ENCODE peak calls at places on chromosomes 4 and X, in four cellular contexts. One of them, this sample, is unnamed.

GRCh38 chr4:1310796-1311715 is 21.4 kb downstream of the MAEA start:
- DNase-seq in HepG2: no peak
- DNase-seq in K562: no peak
- DNase-seq in GM12878: no peak
- DNase-seq in this sample: no peak

GRCh38 chrX:115642895-115643530 is 82.0 kb downstream of the PLS3 start:
- DNase-seq in HepG2: peak
- DNase-seq in K562: peak
- DNase-seq in GM12878: peak
- DNase-seq in this sample: peak

GRCh38 chr4:102761478-102761790 is 666 bp upstream of the MANBA start:
- DNase-seq in HepG2: peak
- DNase-seq in K562: no peak
- DNase-seq in GM12878: no peak
- DNase-seq in this sample: no peak

GRCh38 chr4:13196721-13197120 is 287.4 kb downstream of the RAB28 start:
- DNase-seq in HepG2: no peak
- DNase-seq in K562: no peak
- DNase-seq in GM12878: no peak
- DNase-seq in this sample: no peak

GRCh38 chr4:22942920-22943559 is 250.3 kb downstream of the GBA3 start:
- DNase-seq in HepG2: no peak
- DNase-seq in K562: no peak
- DNase-seq in GM12878: no peak
- DNase-seq in this sample: no peak

GRCh38 chr4:133968174-133968573 is 233.4 kb downstream of the PABPC4L start:
- DNase-seq in HepG2: no peak
- DNase-seq in K562: no peak
- DNase-seq in GM12878: no peak
- DNase-seq in this sample: no peak

GRCh38 chr4:153181293-153182080 is 22.8 kb upstream of the TRIM2 start:
- DNase-seq in HepG2: no peak
- DNase-seq in K562: no peak
- DNase-seq in GM12878: no peak
- DNase-seq in this sample: no peak

GRCh38 chr4:78219825-78220224 is 162.7 kb downstream of the FRAS1 start:
- DNase-seq in HepG2: peak
- DNase-seq in K562: no peak
- DNase-seq in GM12878: no peak
- DNase-seq in this sample: no peak

GRCh38 chrX:3651272-3651671 is 62.2 kb downstream of the PRKX start:
- DNase-seq in HepG2: no peak
- DNase-seq in K562: no peak
- DNase-seq in GM12878: no peak
- DNase-seq in this sample: no peak

GRCh38 chrX:24703185-24703494 is 9.4 kb downstream of the POLA1 start:
- DNase-seq in HepG2: no peak
- DNase-seq in K562: no peak
- DNase-seq in GM12878: no peak
- DNase-seq in this sample: no peak

GRCh38 chr4:148443550-148444295 is 1.5 kb upstream of the NR3C2 start:
- DNase-seq in HepG2: no peak
- DNase-seq in K562: no peak
- DNase-seq in GM12878: no peak
- DNase-seq in this sample: peak

GRCh38 chr4:83599183-83599582 is 63.3 kb downstream of the GPAT3 start:
- DNase-seq in HepG2: peak
- DNase-seq in K562: peak
- DNase-seq in GM12878: no peak
- DNase-seq in this sample: peak

GRCh38 chrX:154296731-154297130 is 1.1 kb downstream of the TKTL1 start:
- DNase-seq in HepG2: no peak
- DNase-seq in K562: no peak
- DNase-seq in GM12878: no peak
- DNase-seq in this sample: no peak

GRCh38 chrX:29530520-29530919 is 684.8 kb upstream of the MAGEB2 start:
- DNase-seq in HepG2: no peak
- DNase-seq in K562: no peak
- DNase-seq in GM12878: no peak
- DNase-seq in this sample: no peak

GRCh38 chrX:121635141-121635540 is 587.7 kb downstream of the GLUD2 start:
- DNase-seq in HepG2: no peak
- DNase-seq in K562: no peak
- DNase-seq in GM12878: no peak
- DNase-seq in this sample: no peak

GRCh38 chr4:71241467-71242401 is 97.1 kb upstream of the SLC4A4 start:
- DNase-seq in HepG2: no peak
- DNase-seq in K562: no peak
- DNase-seq in GM12878: no peak
- DNase-seq in this sample: no peak

GRCh38 chrX:154734101-154734781 is 16.6 kb downstream of the GAB3 start:
- DNase-seq in HepG2: no peak
- DNase-seq in K562: no peak
- DNase-seq in GM12878: no peak
- DNase-seq in this sample: no peak

GRCh38 chrX:31819455-31819854 is 747.6 kb upstream of the FTHL17 start:
- DNase-seq in HepG2: no peak
- DNase-seq in K562: no peak
- DNase-seq in GM12878: no peak
- DNase-seq in this sample: no peak

GRCh38 chr4:3248811-3249661 is at the start of gene MSANTD1:
- DNase-seq in HepG2: no peak
- DNase-seq in K562: no peak
- DNase-seq in GM12878: no peak
- DNase-seq in this sample: no peak

GRCh38 chr4:123398151-123398802 is 1.7 kb downstream of the SPRY1 start:
- DNase-seq in HepG2: no peak
- DNase-seq in K562: peak
- DNase-seq in GM12878: no peak
- DNase-seq in this sample: peak

GRCh38 chr4:2570551-2571222 is 34.2 kb downstream of the FAM193A start:
- DNase-seq in HepG2: no peak
- DNase-seq in K562: no peak
- DNase-seq in GM12878: peak
- DNase-seq in this sample: no peak

GRCh38 chr4:154082760-154083530 is 294.1 kb upstream of the SFRP2 start:
- DNase-seq in HepG2: no peak
- DNase-seq in K562: peak
- DNase-seq in GM12878: no peak
- DNase-seq in this sample: peak

GRCh38 chrX:54695816-54696487 is 102.1 kb downstream of the ITIH6 start:
- DNase-seq in HepG2: no peak
- DNase-seq in K562: no peak
- DNase-seq in GM12878: peak
- DNase-seq in this sample: no peak

GRCh38 chr4:182235016-182235415 is 8.2 kb upstream of the TENM3 start:
- DNase-seq in HepG2: no peak
- DNase-seq in K562: no peak
- DNase-seq in GM12878: no peak
- DNase-seq in this sample: no peak

GRCh38 chr4:1670279-1670678 is 13.8 kb downstream of the FAM53A start:
- DNase-seq in HepG2: no peak
- DNase-seq in K562: no peak
- DNase-seq in GM12878: no peak
- DNase-seq in this sample: no peak

GRCh38 chr4:154506253-154506652 is 14.7 kb upstream of the DCHS2 start:
- DNase-seq in HepG2: peak
- DNase-seq in K562: peak
- DNase-seq in GM12878: no peak
- DNase-seq in this sample: peak

GRCh38 chr4:6974138-6974848 is 64.7 kb downstream of the TBC1D14 start:
- DNase-seq in HepG2: peak
- DNase-seq in K562: peak
- DNase-seq in GM12878: peak
- DNase-seq in this sample: peak

GRCh38 chr4:170090667-170091052 is 904 bp upstream of the AADAT start:
- DNase-seq in HepG2: no peak
- DNase-seq in K562: no peak
- DNase-seq in GM12878: no peak
- DNase-seq in this sample: no peak

GRCh38 chrX:348461-349117 is 30.0 kb upstream of the GTPBP6 start:
- DNase-seq in HepG2: no peak
- DNase-seq in K562: no peak
- DNase-seq in GM12878: no peak
- DNase-seq in this sample: no peak

GRCh38 chr4:3868146-3868840 is 102.1 kb downstream of the ADRA2C start:
- DNase-seq in HepG2: no peak
- DNase-seq in K562: no peak
- DNase-seq in GM12878: no peak
- DNase-seq in this sample: no peak

GRCh38 chr4:13977755-13978154 is 350.2 kb upstream of the BOD1L1 start:
- DNase-seq in HepG2: no peak
- DNase-seq in K562: no peak
- DNase-seq in GM12878: no peak
- DNase-seq in this sample: no peak

GRCh38 chrX:39752820-39753219 is 344.9 kb downstream of the BCOR start:
- DNase-seq in HepG2: no peak
- DNase-seq in K562: no peak
- DNase-seq in GM12878: no peak
- DNase-seq in this sample: no peak

GRCh38 chr4:43776371-43776770 is 672.2 kb downstream of the KCTD8 start:
- DNase-seq in HepG2: peak
- DNase-seq in K562: no peak
- DNase-seq in GM12878: no peak
- DNase-seq in this sample: no peak

GRCh38 chr4:40912455-40913055 is 162.8 kb downstream of the NSUN7 start:
- DNase-seq in HepG2: no peak
- DNase-seq in K562: no peak
- DNase-seq in GM12878: no peak
- DNase-seq in this sample: no peak

GRCh38 chr4:186037692-186038658 is 31.0 kb upstream of the TLR3 start:
- DNase-seq in HepG2: peak
- DNase-seq in K562: peak
- DNase-seq in GM12878: peak
- DNase-seq in this sample: peak

GRCh38 chr4:14856076-14856926 is 146.0 kb upstream of the CPEB2 start:
- DNase-seq in HepG2: peak
- DNase-seq in K562: peak
- DNase-seq in GM12878: peak
- DNase-seq in this sample: no peak

GRCh38 chr4:88526221-88526815 is 2.7 kb upstream of the PYURF start:
- DNase-seq in HepG2: no peak
- DNase-seq in K562: no peak
- DNase-seq in GM12878: no peak
- DNase-seq in this sample: no peak
- TF ChIP-seq FOXM1 in HepG2: no peak
- TF ChIP-seq FOXM1 in K562: no peak
- TF ChIP-seq FOXM1 in GM12878: no peak
- TF ChIP-seq FOXM1 in this sample: no peak

GRCh38 chr4:81913427-81913878 is 441.7 kb upstream of the RASGEF1B start:
- DNase-seq in HepG2: peak
- DNase-seq in K562: peak
- DNase-seq in GM12878: no peak
- DNase-seq in this sample: peak
- TF ChIP-seq BHLHE40 in HepG2: no peak
- TF ChIP-seq BHLHE40 in K562: no peak
- TF ChIP-seq BHLHE40 in GM12878: no peak
- TF ChIP-seq BHLHE40 in this sample: no peak

GRCh38 chrX:22053486-22053885 is 21.4 kb downstream of the PHEX start:
- DNase-seq in HepG2: no peak
- DNase-seq in K562: no peak
- DNase-seq in GM12878: no peak
- DNase-seq in this sample: no peak
- TF ChIP-seq FOXM1 in HepG2: no peak
- TF ChIP-seq FOXM1 in K562: no peak
- TF ChIP-seq FOXM1 in GM12878: no peak
- TF ChIP-seq FOXM1 in this sample: no peak

DNA sequence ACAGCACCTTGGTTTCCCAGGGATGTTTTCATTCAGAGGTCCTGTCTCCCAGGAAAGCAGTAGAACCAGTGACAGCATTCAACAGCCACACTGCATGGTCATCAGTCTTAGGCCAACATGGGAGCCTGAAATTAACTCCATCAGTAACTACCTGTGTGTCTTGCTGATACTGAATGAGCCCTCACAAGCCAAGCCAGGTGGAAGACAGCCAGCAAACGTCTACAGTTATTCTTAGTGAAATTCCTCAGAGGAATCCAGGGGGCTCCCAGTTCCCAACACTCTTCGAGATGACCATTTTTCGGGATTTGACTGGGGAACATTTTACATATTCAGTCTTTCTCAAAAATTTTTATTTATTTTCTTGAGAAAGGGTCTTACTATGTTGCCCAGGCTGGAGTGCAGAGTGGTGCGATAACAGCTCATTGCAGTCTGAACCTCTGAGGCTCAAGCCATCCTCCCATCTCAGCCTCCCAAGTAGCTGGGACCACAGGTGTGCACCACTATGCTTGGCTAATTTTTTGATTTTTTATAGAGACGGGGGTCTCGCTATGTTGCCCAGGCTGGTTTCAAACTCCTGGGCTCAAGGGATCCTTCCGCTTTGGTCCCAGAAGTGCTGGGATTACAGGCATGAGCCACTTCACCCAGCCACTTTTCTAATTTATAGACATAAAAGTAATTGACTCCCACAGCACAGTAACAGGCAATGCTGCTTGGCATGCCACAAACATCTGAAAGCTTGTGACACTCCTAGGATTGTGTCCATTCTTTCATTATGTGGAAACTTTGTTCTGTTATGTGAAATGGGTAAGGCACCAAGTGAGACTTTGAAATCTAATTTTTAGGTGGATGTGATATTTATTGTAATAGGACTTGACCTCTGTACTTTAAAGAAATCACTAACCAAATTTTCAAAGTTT is 116.9 kb downstream of the SOWAHB start:
- DNase-seq in HepG2: no peak
- DNase-seq in K562: no peak
- DNase-seq in GM12878: no peak
- DNase-seq in this sample: no peak
- TF ChIP-seq BHLHE40 in HepG2: no peak
- TF ChIP-seq BHLHE40 in K562: no peak
- TF ChIP-seq BHLHE40 in GM12878: no peak
- TF ChIP-seq BHLHE40 in this sample: no peak

DNA sequence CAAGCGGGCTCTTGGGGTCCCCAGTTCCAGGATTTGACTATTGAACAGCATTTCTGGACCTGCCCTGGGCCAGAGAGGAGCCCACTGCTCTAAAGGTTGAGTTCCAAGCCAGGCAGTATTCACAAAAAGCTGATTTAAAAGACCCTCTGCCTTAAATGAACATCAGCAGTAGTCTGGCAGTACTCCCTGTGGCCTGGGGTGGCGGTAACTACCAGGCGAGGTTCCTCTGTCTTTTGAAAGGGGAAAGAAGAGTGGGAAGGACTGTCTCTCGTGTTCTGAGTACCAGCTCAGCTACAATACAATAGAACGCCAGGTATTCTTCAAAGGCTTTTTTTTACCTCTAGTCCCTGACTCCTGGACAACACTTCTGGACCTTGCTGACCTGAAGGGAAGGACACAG is 456.4 kb upstream of the TEX13C start:
- DNase-seq in HepG2: no peak
- DNase-seq in K562: no peak
- DNase-seq in GM12878: no peak
- DNase-seq in this sample: peak
- TF ChIP-seq FOXM1 in HepG2: no peak
- TF ChIP-seq FOXM1 in K562: no peak
- TF ChIP-seq FOXM1 in GM12878: no peak
- TF ChIP-seq FOXM1 in this sample: no peak